ENCODE peak calls at places on chromosome 18, in four cellular contexts. U is A549, V is K562, E is HepG2. N is an unnamed sample.

GRCh38 chr18:74163019-74163656 is 14.8 kb downstream of the TIMM21 start:
- DNase-seq in V (no peak), U (no peak), E (no peak), N (no peak)

GRCh38 chr18:3265564-3266033 is 3.7 kb downstream of the MYL12B start:
- DNase-seq in V (no peak), E (peak), U (no peak), N (peak)

GRCh38 chr18:74579704-74580103 is 18.0 kb upstream of the ZNF407 start:
- DNase-seq in V (no peak), U (no peak), E (no peak), N (no peak)

GRCh38 chr18:31942301-31942998 is 478 bp downstream of the TRAPPC8 start:
- DNase-seq in E (no peak), U (peak), V (peak), N (peak)

GRCh38 chr18:41828137-41828536 is 126.9 kb upstream of the PIK3C3 start:
- DNase-seq in V (no peak), E (no peak), U (no peak), N (no peak)

GRCh38 chr18:44852818-44853217 is 172.1 kb downstream of the SETBP1 start:
- DNase-seq in U (no peak), E (no peak), V (no peak), N (peak)

GRCh38 chr18:74916773-74917393 is 292.1 kb downstream of the PTGR3 start:
- DNase-seq in V (no peak), U (no peak), E (no peak), N (no peak)

GRCh38 chr18:34901299-34901698 is 139.9 kb upstream of the MAPRE2 start:
- DNase-seq in V (no peak), E (no peak), U (no peak), N (peak)

GRCh38 chr18:55501594-55502345 is 86.2 kb downstream of the TCF4 start:
- DNase-seq in U (no peak), E (no peak), V (no peak), N (peak)

GRCh38 chr18:74524097-74524496 is 10.2 kb upstream of the CNDP1 start:
- DNase-seq in V (no peak), U (no peak), E (no peak), N (peak)

GRCh38 chr18:23495723-23496440 is 7.4 kb upstream of the RMC1 start:
- DNase-seq in U (no peak), V (no peak), E (no peak), N (no peak)

GRCh38 chr18:52339891-52340371 is at the start of gene DCC:
- DNase-seq in V (no peak), U (peak), E (peak), N (peak)

GRCh38 chr18:79524181-79525078 is 128.7 kb downstream of the NFATC1 start:
- DNase-seq in U (no peak), V (no peak), E (no peak), N (no peak)
- TF ChIP-seq MAFK in U (no peak), V (no peak), E (no peak), N (no peak)

GRCh38 chr18:9925369-9925768 is 11.6 kb downstream of the VAPA start:
- DNase-seq in E (no peak), V (no peak), U (no peak), N (peak)
- TF ChIP-seq MAZ in E (no peak), V (no peak), U (no peak), N (no peak)

GRCh38 chr18:25349926-25350560 is 1.9 kb downstream of the ZNF521 start:
- DNase-seq in V (no peak), E (no peak), U (no peak), N (peak)
- TF ChIP-seq MAFK in V (no peak), E (no peak), U (no peak), N (no peak)

GRCh38 chr18:59553273-59553672 is 143.9 kb downstream of the CCBE1 start:
- DNase-seq in U (no peak), V (no peak), E (no peak), N (no peak)

GRCh38 chr18:59549797-59550516 is 147.3 kb downstream of the CCBE1 start:
- DNase-seq in V (no peak), E (no peak), U (no peak), N (no peak)

GRCh38 chr18:59551902-59552635 is 145.2 kb downstream of the CCBE1 start:
- DNase-seq in U (no peak), E (no peak), V (no peak), N (no peak)

GRCh38 chr18:59546164-59546563 is 151.1 kb downstream of the CCBE1 start:
- DNase-seq in V (peak), U (no peak), E (no peak), N (peak)

DNA sequence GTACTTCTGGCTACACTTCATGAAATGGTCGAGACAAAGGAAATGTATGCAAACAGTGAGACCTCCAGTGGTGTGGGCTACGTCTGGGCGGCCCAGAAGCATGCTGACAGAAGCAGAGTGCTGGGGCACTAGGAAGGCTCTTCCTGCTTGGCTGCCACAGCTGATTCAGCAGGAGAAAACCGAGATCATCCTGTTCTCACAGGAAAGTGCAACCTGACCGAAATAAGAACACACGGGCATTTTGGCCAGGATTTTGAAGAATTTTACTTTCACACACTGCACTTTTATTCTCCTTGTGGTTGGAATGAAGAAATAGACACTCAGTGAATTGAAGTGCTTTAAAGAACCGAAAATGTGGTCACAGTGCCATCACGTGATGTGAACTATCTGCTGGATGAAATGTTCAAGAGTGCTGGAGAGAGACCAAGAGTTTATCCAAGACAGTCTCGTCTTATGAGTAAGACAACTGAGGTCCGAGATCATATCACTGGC is 149.5 kb downstream of the CCBE1 start:
- DNase-seq in E (no peak), V (peak), U (no peak), N (peak)
- TF ChIP-seq MAZ in E (no peak), V (no peak), U (no peak), N (no peak)

DNA sequence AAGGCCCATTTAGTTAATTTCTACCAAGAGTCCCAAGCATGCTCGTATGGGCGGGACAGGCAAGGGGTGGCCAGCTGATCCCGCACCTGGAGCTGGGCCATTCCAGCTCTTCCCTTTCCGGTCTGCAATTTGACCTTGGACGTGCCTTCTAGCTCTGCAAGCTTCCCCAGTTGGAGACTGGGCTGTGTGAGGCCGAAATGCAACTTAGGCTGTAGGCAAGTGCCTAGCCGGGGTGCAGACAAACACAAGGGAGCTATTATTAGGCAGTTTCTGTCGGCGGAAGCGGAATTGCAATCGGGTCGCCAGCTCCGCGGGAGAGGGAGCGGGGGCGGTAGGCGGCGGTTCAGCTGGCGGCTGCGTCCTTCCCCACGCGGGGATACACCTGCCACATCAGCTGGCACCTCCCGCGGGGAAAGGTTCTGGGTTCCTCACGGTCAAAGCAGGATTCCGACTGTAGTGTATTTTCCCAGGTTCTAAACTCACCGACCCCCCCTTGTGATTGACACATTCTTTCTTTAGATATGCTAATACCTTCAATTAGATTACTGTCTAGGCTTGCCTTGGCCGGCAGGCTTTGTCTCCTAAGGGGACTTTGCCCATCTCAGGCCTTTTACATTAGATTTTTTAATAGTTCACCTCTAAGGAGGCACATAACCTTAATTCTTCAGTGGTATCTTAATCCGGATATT is 17.1 kb upstream of the ZNF532 start:
- DNase-seq in E (no peak), U (no peak), V (no peak), N (no peak)
- TF ChIP-seq MAFK in E (no peak), U (no peak), V (no peak), N (no peak)

GRCh38 chr18:79785831-79786230 is 11.9 kb upstream of the KCNG2 start:
- DNase-seq in E (no peak), V (no peak), U (no peak), N (no peak)
- TF ChIP-seq MAZ in E (no peak), V (no peak), U (no peak), N (no peak)

DNA sequence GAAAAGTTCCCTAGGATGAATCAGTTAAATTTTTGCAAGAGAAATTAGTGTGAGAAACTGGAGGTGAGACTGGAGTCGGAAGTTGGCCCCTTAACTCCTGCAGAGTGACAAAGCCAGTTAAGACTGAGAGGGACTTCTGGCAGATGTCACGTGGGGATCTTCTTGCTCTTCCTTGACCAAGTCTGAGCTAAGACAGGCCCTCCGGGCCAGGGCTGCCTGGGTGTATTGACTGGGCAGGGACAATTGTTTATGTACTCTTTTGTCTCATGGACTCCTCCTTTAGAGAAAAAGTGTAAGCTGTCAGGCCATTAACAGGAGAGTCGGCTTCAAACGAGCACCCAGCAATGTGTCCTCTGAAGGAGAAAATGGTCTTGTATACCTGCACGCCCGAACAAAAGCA is 48.6 kb upstream of the RALBP1 start:
- DNase-seq in U (no peak), V (no peak), E (no peak), N (no peak)
- TF ChIP-seq MAFK in U (no peak), V (no peak), E (no peak), N (no peak)

GRCh38 chr18:25099838-25100393 is 252.1 kb downstream of the ZNF521 start:
- DNase-seq in V (no peak), E (no peak), U (no peak), N (peak)
- TF ChIP-seq MAZ in V (no peak), E (no peak), U (no peak), N (no peak)